ENCODE peak calls at places on chromosomes 3 and 15, in eight cellular contexts. One of them, this sample, is unnamed.

GRCh38 chr15:100457201-100457600 is 71.5 kb downstream of the CERS3 start:
- DNase-seq in neuronal stem cell: peak
- DNase-seq in epithelial cell of proximal tubule: peak
- DNase-seq in fibroblast of pulmonary artery: peak
- DNase-seq in Peyer's patch: no peak
- DNase-seq in thoracic aorta: no peak
- DNase-seq in psoas muscle: no peak
- DNase-seq in gastrocnemius medialis: no peak
- DNase-seq in this sample: no peak

GRCh38 chr3:68876112-68876713 is 56.1 kb downstream of the TAFA4 start:
- DNase-seq in neuronal stem cell: peak
- DNase-seq in thoracic aorta: no peak
- DNase-seq in gastrocnemius medialis: no peak
- DNase-seq in psoas muscle: no peak
- DNase-seq in Peyer's patch: no peak
- DNase-seq in epithelial cell of proximal tubule: peak
- DNase-seq in fibroblast of pulmonary artery: peak
- DNase-seq in this sample: peak

GRCh38 chr3:146590521-146590920 is 14.6 kb downstream of the PLSCR5 start:
- DNase-seq in fibroblast of pulmonary artery: peak
- DNase-seq in neuronal stem cell: no peak
- DNase-seq in Peyer's patch: no peak
- DNase-seq in epithelial cell of proximal tubule: no peak
- DNase-seq in thoracic aorta: no peak
- DNase-seq in gastrocnemius medialis: no peak
- DNase-seq in psoas muscle: no peak
- DNase-seq in this sample: no peak

GRCh38 chr15:28086175-28086703 is 12.9 kb downstream of the OCA2 start:
- DNase-seq in thoracic aorta: no peak
- DNase-seq in gastrocnemius medialis: no peak
- DNase-seq in epithelial cell of proximal tubule: no peak
- DNase-seq in psoas muscle: no peak
- DNase-seq in neuronal stem cell: no peak
- DNase-seq in fibroblast of pulmonary artery: peak
- DNase-seq in Peyer's patch: no peak
- DNase-seq in this sample: peak

GRCh38 chr3:132874701-132875100 is 152.5 kb upstream of the NPHP3 start:
- DNase-seq in thoracic aorta: no peak
- DNase-seq in Peyer's patch: no peak
- DNase-seq in gastrocnemius medialis: no peak
- DNase-seq in fibroblast of pulmonary artery: no peak
- DNase-seq in neuronal stem cell: no peak
- DNase-seq in epithelial cell of proximal tubule: no peak
- DNase-seq in psoas muscle: no peak
- DNase-seq in this sample: no peak

GRCh38 chr15:89139613-89140499 is 51.6 kb downstream of the ABHD2 start:
- DNase-seq in thoracic aorta: no peak
- DNase-seq in neuronal stem cell: no peak
- DNase-seq in Peyer's patch: no peak
- DNase-seq in epithelial cell of proximal tubule: no peak
- DNase-seq in fibroblast of pulmonary artery: peak
- DNase-seq in gastrocnemius medialis: no peak
- DNase-seq in psoas muscle: no peak
- DNase-seq in this sample: peak

GRCh38 chr3:107740992-107741896 is 218.5 kb downstream of the BBX start:
- DNase-seq in Peyer's patch: no peak
- DNase-seq in thoracic aorta: no peak
- DNase-seq in fibroblast of pulmonary artery: peak
- DNase-seq in epithelial cell of proximal tubule: no peak
- DNase-seq in gastrocnemius medialis: no peak
- DNase-seq in neuronal stem cell: no peak
- DNase-seq in psoas muscle: no peak
- DNase-seq in this sample: no peak

GRCh38 chr3:171345112-171345843 is 114.9 kb downstream of the TNIK start:
- DNase-seq in thoracic aorta: no peak
- DNase-seq in gastrocnemius medialis: no peak
- DNase-seq in Peyer's patch: no peak
- DNase-seq in neuronal stem cell: no peak
- DNase-seq in fibroblast of pulmonary artery: no peak
- DNase-seq in psoas muscle: no peak
- DNase-seq in epithelial cell of proximal tubule: no peak
- DNase-seq in this sample: no peak

GRCh38 chr3:132650153-132650552 is 9.5 kb downstream of the ACAD11 start:
- DNase-seq in thoracic aorta: no peak
- DNase-seq in fibroblast of pulmonary artery: no peak
- DNase-seq in psoas muscle: no peak
- DNase-seq in Peyer's patch: no peak
- DNase-seq in epithelial cell of proximal tubule: no peak
- DNase-seq in neuronal stem cell: no peak
- DNase-seq in gastrocnemius medialis: no peak
- DNase-seq in this sample: no peak

GRCh38 chr3:123870033-123870432 is 14.1 kb downstream of the MYLK start:
- DNase-seq in Peyer's patch: no peak
- DNase-seq in fibroblast of pulmonary artery: no peak
- DNase-seq in gastrocnemius medialis: no peak
- DNase-seq in epithelial cell of proximal tubule: peak
- DNase-seq in neuronal stem cell: no peak
- DNase-seq in thoracic aorta: no peak
- DNase-seq in psoas muscle: no peak
- DNase-seq in this sample: no peak

GRCh38 chr15:59018833-59019232 is 31.4 kb downstream of the RNF111 start:
- DNase-seq in neuronal stem cell: no peak
- DNase-seq in epithelial cell of proximal tubule: no peak
- DNase-seq in gastrocnemius medialis: no peak
- DNase-seq in psoas muscle: no peak
- DNase-seq in fibroblast of pulmonary artery: no peak
- DNase-seq in thoracic aorta: no peak
- DNase-seq in Peyer's patch: no peak
- DNase-seq in this sample: no peak

GRCh38 chr3:50652709-50653108 is 22.0 kb upstream of the DOCK3 start:
- DNase-seq in Peyer's patch: peak
- DNase-seq in gastrocnemius medialis: peak
- DNase-seq in epithelial cell of proximal tubule: no peak
- DNase-seq in psoas muscle: peak
- DNase-seq in fibroblast of pulmonary artery: peak
- DNase-seq in thoracic aorta: no peak
- DNase-seq in neuronal stem cell: no peak
- DNase-seq in this sample: peak

GRCh38 chr15:39131605-39132004 is 449.3 kb upstream of the THBS1 start:
- DNase-seq in fibroblast of pulmonary artery: no peak
- DNase-seq in epithelial cell of proximal tubule: no peak
- DNase-seq in psoas muscle: no peak
- DNase-seq in neuronal stem cell: no peak
- DNase-seq in Peyer's patch: no peak
- DNase-seq in gastrocnemius medialis: no peak
- DNase-seq in thoracic aorta: no peak
- DNase-seq in this sample: no peak

GRCh38 chr3:117238805-117239204 is 529.2 kb downstream of the TUSC7 start:
- DNase-seq in Peyer's patch: no peak
- DNase-seq in neuronal stem cell: no peak
- DNase-seq in gastrocnemius medialis: no peak
- DNase-seq in thoracic aorta: no peak
- DNase-seq in fibroblast of pulmonary artery: no peak
- DNase-seq in psoas muscle: no peak
- DNase-seq in epithelial cell of proximal tubule: no peak
- DNase-seq in this sample: peak

GRCh38 chr15:61680260-61681037 is 379.8 kb downstream of the VPS13C start:
- DNase-seq in psoas muscle: no peak
- DNase-seq in thoracic aorta: no peak
- DNase-seq in neuronal stem cell: no peak
- DNase-seq in Peyer's patch: no peak
- DNase-seq in fibroblast of pulmonary artery: no peak
- DNase-seq in epithelial cell of proximal tubule: no peak
- DNase-seq in gastrocnemius medialis: no peak
- DNase-seq in this sample: no peak

GRCh38 chr15:31268108-31268501 is 58.5 kb upstream of the KLF13 start:
- DNase-seq in gastrocnemius medialis: no peak
- DNase-seq in thoracic aorta: no peak
- DNase-seq in Peyer's patch: no peak
- DNase-seq in neuronal stem cell: no peak
- DNase-seq in epithelial cell of proximal tubule: no peak
- DNase-seq in psoas muscle: no peak
- DNase-seq in fibroblast of pulmonary artery: no peak
- DNase-seq in this sample: no peak

GRCh38 chr3:79564192-79564591 is 203.6 kb downstream of the ROBO1 start:
- DNase-seq in thoracic aorta: no peak
- DNase-seq in psoas muscle: no peak
- DNase-seq in neuronal stem cell: no peak
- DNase-seq in fibroblast of pulmonary artery: no peak
- DNase-seq in Peyer's patch: no peak
- DNase-seq in epithelial cell of proximal tubule: no peak
- DNase-seq in gastrocnemius medialis: no peak
- DNase-seq in this sample: no peak

GRCh38 chr3:79960594-79960993 is 192.8 kb upstream of the ROBO1 start:
- DNase-seq in gastrocnemius medialis: no peak
- DNase-seq in Peyer's patch: no peak
- DNase-seq in thoracic aorta: no peak
- DNase-seq in epithelial cell of proximal tubule: no peak
- DNase-seq in fibroblast of pulmonary artery: no peak
- DNase-seq in neuronal stem cell: no peak
- DNase-seq in psoas muscle: no peak
- DNase-seq in this sample: no peak

GRCh38 chr3:46559030-46559704 is 6.9 kb downstream of the LRRC2 start:
- DNase-seq in Peyer's patch: no peak
- DNase-seq in psoas muscle: no peak
- DNase-seq in neuronal stem cell: no peak
- DNase-seq in epithelial cell of proximal tubule: no peak
- DNase-seq in fibroblast of pulmonary artery: no peak
- DNase-seq in gastrocnemius medialis: no peak
- DNase-seq in thoracic aorta: no peak
- DNase-seq in this sample: peak
- H3K4me3 ChIP-seq in Peyer's patch: no peak
- H3K4me3 ChIP-seq in psoas muscle: peak
- H3K4me3 ChIP-seq in neuronal stem cell: no peak
- H3K4me3 ChIP-seq in epithelial cell of proximal tubule: peak
- H3K4me3 ChIP-seq in fibroblast of pulmonary artery: no peak
- H3K4me3 ChIP-seq in gastrocnemius medialis: peak
- H3K4me3 ChIP-seq in thoracic aorta: peak
- H3K4me3 ChIP-seq in this sample: no peak

GRCh38 chr15:63040509-63040908 is 2.0 kb upstream of the TPM1 start:
- DNase-seq in epithelial cell of proximal tubule: no peak
- DNase-seq in Peyer's patch: no peak
- DNase-seq in neuronal stem cell: no peak
- DNase-seq in fibroblast of pulmonary artery: no peak
- DNase-seq in psoas muscle: no peak
- DNase-seq in thoracic aorta: no peak
- DNase-seq in gastrocnemius medialis: no peak
- DNase-seq in this sample: no peak

GRCh38 chr15:63041982-63042878 is at the start of gene TPM1:
- DNase-seq in thoracic aorta: peak
- DNase-seq in psoas muscle: peak
- DNase-seq in epithelial cell of proximal tubule: no peak
- DNase-seq in gastrocnemius medialis: peak
- DNase-seq in Peyer's patch: peak
- DNase-seq in fibroblast of pulmonary artery: peak
- DNase-seq in neuronal stem cell: peak
- DNase-seq in this sample: peak

GRCh38 chr15:63041402-63041977 is 1.1 kb upstream of the TPM1 start:
- DNase-seq in neuronal stem cell: no peak
- DNase-seq in gastrocnemius medialis: no peak
- DNase-seq in Peyer's patch: no peak
- DNase-seq in epithelial cell of proximal tubule: no peak
- DNase-seq in fibroblast of pulmonary artery: no peak
- DNase-seq in thoracic aorta: no peak
- DNase-seq in psoas muscle: no peak
- DNase-seq in this sample: no peak

GRCh38 chr15:63039811-63040210 is 2.7 kb upstream of the TPM1 start:
- DNase-seq in thoracic aorta: no peak
- DNase-seq in neuronal stem cell: no peak
- DNase-seq in Peyer's patch: no peak
- DNase-seq in fibroblast of pulmonary artery: no peak
- DNase-seq in epithelial cell of proximal tubule: no peak
- DNase-seq in gastrocnemius medialis: no peak
- DNase-seq in psoas muscle: no peak
- DNase-seq in this sample: no peak

GRCh38 chr15:63040954-63041353 is 1.6 kb upstream of the TPM1 start:
- DNase-seq in neuronal stem cell: no peak
- DNase-seq in gastrocnemius medialis: no peak
- DNase-seq in fibroblast of pulmonary artery: no peak
- DNase-seq in psoas muscle: no peak
- DNase-seq in Peyer's patch: no peak
- DNase-seq in epithelial cell of proximal tubule: no peak
- DNase-seq in thoracic aorta: no peak
- DNase-seq in this sample: peak
- H3K4me3 ChIP-seq in neuronal stem cell: no peak
- H3K4me3 ChIP-seq in gastrocnemius medialis: no peak
- H3K4me3 ChIP-seq in fibroblast of pulmonary artery: no peak
- H3K4me3 ChIP-seq in psoas muscle: peak
- H3K4me3 ChIP-seq in Peyer's patch: no peak
- H3K4me3 ChIP-seq in epithelial cell of proximal tubule: no peak
- H3K4me3 ChIP-seq in thoracic aorta: peak
- H3K4me3 ChIP-seq in this sample: no peak

GRCh38 chr3:140510303-140510861 is 167.5 kb upstream of the TRIM42 start:
- DNase-seq in epithelial cell of proximal tubule: no peak
- DNase-seq in Peyer's patch: no peak
- DNase-seq in neuronal stem cell: no peak
- DNase-seq in gastrocnemius medialis: no peak
- DNase-seq in psoas muscle: no peak
- DNase-seq in thoracic aorta: no peak
- DNase-seq in fibroblast of pulmonary artery: no peak
- DNase-seq in this sample: no peak
- H3K4me3 ChIP-seq in epithelial cell of proximal tubule: no peak
- H3K4me3 ChIP-seq in Peyer's patch: no peak
- H3K4me3 ChIP-seq in neuronal stem cell: no peak
- H3K4me3 ChIP-seq in gastrocnemius medialis: no peak
- H3K4me3 ChIP-seq in psoas muscle: no peak
- H3K4me3 ChIP-seq in thoracic aorta: no peak
- H3K4me3 ChIP-seq in fibroblast of pulmonary artery: no peak
- H3K4me3 ChIP-seq in this sample: no peak

GRCh38 chr3:56921573-56922571 is 120.1 kb upstream of the ARHGEF3 start:
- DNase-seq in psoas muscle: no peak
- DNase-seq in fibroblast of pulmonary artery: peak
- DNase-seq in thoracic aorta: no peak
- DNase-seq in Peyer's patch: no peak
- DNase-seq in epithelial cell of proximal tubule: no peak
- DNase-seq in gastrocnemius medialis: no peak
- DNase-seq in neuronal stem cell: no peak
- DNase-seq in this sample: no peak
- H3K4me3 ChIP-seq in psoas muscle: peak
- H3K4me3 ChIP-seq in fibroblast of pulmonary artery: peak
- H3K4me3 ChIP-seq in thoracic aorta: peak
- H3K4me3 ChIP-seq in Peyer's patch: no peak
- H3K4me3 ChIP-seq in epithelial cell of proximal tubule: no peak
- H3K4me3 ChIP-seq in gastrocnemius medialis: peak
- H3K4me3 ChIP-seq in neuronal stem cell: no peak
- H3K4me3 ChIP-seq in this sample: no peak

GRCh38 chr15:71586463-71586862 is 223.9 kb upstream of the NR2E3 start:
- DNase-seq in Peyer's patch: no peak
- DNase-seq in fibroblast of pulmonary artery: no peak
- DNase-seq in thoracic aorta: no peak
- DNase-seq in neuronal stem cell: no peak
- DNase-seq in gastrocnemius medialis: no peak
- DNase-seq in psoas muscle: no peak
- DNase-seq in epithelial cell of proximal tubule: no peak
- DNase-seq in this sample: no peak
- H3K4me3 ChIP-seq in Peyer's patch: no peak
- H3K4me3 ChIP-seq in fibroblast of pulmonary artery: no peak
- H3K4me3 ChIP-seq in thoracic aorta: no peak
- H3K4me3 ChIP-seq in neuronal stem cell: no peak
- H3K4me3 ChIP-seq in gastrocnemius medialis: no peak
- H3K4me3 ChIP-seq in psoas muscle: no peak
- H3K4me3 ChIP-seq in epithelial cell of proximal tubule: no peak
- H3K4me3 ChIP-seq in this sample: no peak